ENCODE peak calls at places on chromosome 14, in seven cellular contexts. A, F, B, C, Y, D and J are unnamed samples. For H3K36me3 and H3K9me3, the result is how much of the 10 kb centered on the place peaks cover.

GRCh38 chr14:77195766-77196165 is 14.2 kb downstream of the TMEM63C start:
- DNase-seq in A (no peak), F (no peak), B (no peak), C (no peak), Y (no peak), D (no peak), J (no peak)

GRCh38 chr14:64983439-64984310 is 3.0 kb upstream of the FNTB start:
- DNase-seq in A (no peak), F (peak), B (no peak), C (peak), Y (peak), D (no peak), J (no peak)

GRCh38 chr14:66038214-66038977 is 447.8 kb upstream of the CCDC196 start:
- DNase-seq in A (peak), F (peak), B (no peak), C (peak), Y (peak), D (no peak), J (peak)

GRCh38 chr14:80974338-80975078 is 19.1 kb downstream of the TSHR start:
- DNase-seq in A (no peak), F (no peak), B (no peak), C (peak), Y (peak), D (no peak), J (no peak)

GRCh38 chr14:95727084-95727700 is 13.3 kb upstream of the TCL1A start:
- DNase-seq in A (no peak), F (no peak), B (no peak), C (no peak), Y (no peak), D (no peak), J (no peak)

GRCh38 chr14:29927596-29928341 is at the start of gene PRKD1:
- DNase-seq in A (peak), F (peak), B (no peak), C (peak), Y (peak), D (peak), J (peak)

GRCh38 chr14:97458302-97459137 is 661.3 kb downstream of the VRK1 start:
- DNase-seq in A (peak), F (peak), B (no peak), C (no peak), Y (no peak), D (no peak), J (no peak)

GRCh38 chr14:23061995-23062394 is 4.7 kb upstream of the CDH24 start:
- DNase-seq in A (peak), F (peak), B (no peak), C (peak), Y (peak), D (peak), J (peak)

GRCh38 chr14:97723834-97724770 is 926.9 kb downstream of the VRK1 start:
- DNase-seq in A (no peak), F (no peak), B (no peak), C (no peak), Y (no peak), D (no peak), J (no peak)

GRCh38 chr14:45249847-45250575 is 3.0 kb downstream of the MIS18BP1 start:
- DNase-seq in A (peak), F (no peak), B (no peak), C (peak), Y (peak), D (no peak), J (no peak)

GRCh38 chr14:59274991-59275391 is 86.5 kb downstream of the DAAM1 start:
- DNase-seq in A (no peak), F (no peak), B (no peak), C (no peak), Y (no peak), D (no peak), J (no peak)

GRCh38 chr14:95500772-95501401 is 15.6 kb downstream of the SYNE3 start:
- DNase-seq in A (peak), F (peak), B (no peak), C (peak), Y (peak), D (peak), J (peak)

GRCh38 chr14:100874051-100874410 is 29.5 kb downstream of the RTL1 start:
- DNase-seq in A (no peak), F (no peak), B (no peak), C (no peak), Y (no peak), D (peak), J (no peak)

GRCh38 chr14:27528328-27528727 is 930.5 kb upstream of the NOVA1 start:
- DNase-seq in A (no peak), F (no peak), B (no peak), C (peak), Y (peak), D (no peak), J (no peak)

GRCh38 chr14:90578283-90578985 is 181.6 kb downstream of the CALM1 start:
- DNase-seq in A (no peak), F (no peak), B (no peak), C (no peak), Y (no peak), D (no peak), J (peak)

GRCh38 chr14:104676694-104677505 is 12.5 kb upstream of the INF2 start:
- DNase-seq in A (no peak), F (peak), B (no peak), C (no peak), Y (no peak), D (peak), J (peak)

GRCh38 chr14:45290547-45290946 is 37.5 kb upstream of the MIS18BP1 start:
- DNase-seq in A (no peak), F (no peak), B (no peak), C (no peak), Y (no peak), D (no peak), J (no peak)

GRCh38 chr14:73942180-73942579 is 7.7 kb downstream of the FAM161B start:
- DNase-seq in A (no peak), F (no peak), B (no peak), C (no peak), Y (no peak), D (no peak), J (no peak)
- H3K36me3 ChIP-seq in A (under half), F (under half), B (under half), C (under half), Y (under half), D (under half), J (under half)

GRCh38 chr14:105993814-105994213 is 467.4 kb downstream of the TMEM121 start:
- DNase-seq in A (no peak), F (no peak), B (no peak), C (no peak), Y (no peak), D (no peak), J (no peak)

GRCh38 chr14:105986896-105987284 is 460.5 kb downstream of the TMEM121 start:
- DNase-seq in A (no peak), F (no peak), B (no peak), C (no peak), Y (no peak), D (no peak), J (no peak)

GRCh38 chr14:105987563-105987962 is 461.2 kb downstream of the TMEM121 start:
- DNase-seq in A (no peak), F (no peak), B (no peak), C (no peak), Y (no peak), D (no peak), J (no peak)

GRCh38 chr14:105989746-105990302 is 463.4 kb downstream of the TMEM121 start:
- DNase-seq in A (no peak), F (no peak), B (no peak), C (no peak), Y (no peak), D (no peak), J (no peak)
- H3K9me3 ChIP-seq in A (under half), F (under half), B (under half), C (under half), Y (under half), D (under half), J (under half)

GRCh38 chr14:101988377-101988776 is 24.0 kb downstream of the DYNC1H1 start:
- DNase-seq in A (no peak), F (no peak), B (no peak), C (no peak), Y (no peak), D (no peak), J (no peak)

GRCh38 chr14:101991336-101991735 is 27.0 kb downstream of the DYNC1H1 start:
- DNase-seq in A (no peak), F (no peak), B (no peak), C (no peak), Y (no peak), D (no peak), J (no peak)

GRCh38 chr14:101986953-101987352 is 22.6 kb downstream of the DYNC1H1 start:
- DNase-seq in A (no peak), F (no peak), B (no peak), C (no peak), Y (no peak), D (no peak), J (no peak)

GRCh38 chr14:101997429-101998336 is 33.3 kb downstream of the DYNC1H1 start:
- DNase-seq in A (no peak), F (no peak), B (no peak), C (no peak), Y (no peak), D (no peak), J (no peak)

DNA sequence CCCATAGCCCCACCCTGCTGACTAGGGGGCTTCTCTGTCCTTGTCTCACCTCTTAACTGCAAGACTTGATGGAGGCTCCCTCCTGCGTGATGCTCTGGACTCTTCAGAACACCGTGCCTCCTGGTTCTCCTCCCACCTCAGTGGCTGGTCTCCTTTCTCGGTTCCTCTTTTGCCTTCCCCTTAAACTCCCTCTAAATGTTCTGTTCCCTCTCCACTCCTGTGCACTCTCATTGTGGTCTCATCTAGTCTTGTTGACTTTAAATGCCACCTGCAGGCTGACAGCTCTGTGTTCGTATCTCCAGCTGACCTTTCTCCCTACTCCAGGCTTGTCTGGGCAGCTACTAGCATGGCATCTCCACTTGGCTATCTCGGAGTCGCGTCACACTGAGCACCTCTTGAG is 28.3 kb downstream of the DYNC1H1 start:
- DNase-seq in A (no peak), F (no peak), B (no peak), C (no peak), Y (no peak), D (no peak), J (no peak)
- H3K36me3 ChIP-seq in A (under half), F (under half), B (under half), C (half or more), Y (half or more), D (half or more), J (under half)

GRCh38 chr14:69690042-69690441 is 76.9 kb upstream of the SRSF5 start:
- DNase-seq in A (no peak), F (no peak), B (no peak), C (no peak), Y (no peak), D (no peak), J (no peak)
- H3K9me3 ChIP-seq in A (under half), F (under half), B (under half), C (under half), Y (under half), D (under half), J (under half)